ENCODE peak calls at places on chromosome 14, in eight cellular contexts. C, S, V, U, J, O, E and I are unnamed samples.
A peak's percentile ranks its signal among the peaks of the same experiment; 100 is the strongest.

GRCh38 chr14:64715628-64716412 is 11.6 kb downstream of the PLEKHG3 start:
- DNase-seq in C (no peak), S (no peak), V (peak; percentile 53), U (peak; percentile 31), J (peak; percentile 73), O (no peak), E (no peak), I (peak; percentile 69)

GRCh38 chr14:103099733-103100280 is 5.3 kb downstream of the EXOC3L4 start:
- DNase-seq in C (no peak), S (no peak), V (no peak), U (no peak), J (no peak), O (no peak), E (no peak), I (no peak)

GRCh38 chr14:56811596-56812363 is 1.5 kb upstream of the OTX2 start:
- DNase-seq in C (no peak), S (no peak), V (no peak), U (no peak), J (no peak), O (no peak), E (no peak), I (no peak)

GRCh38 chr14:97703006-97703760 is 906.0 kb downstream of the VRK1 start:
- DNase-seq in C (no peak), S (no peak), V (no peak), U (no peak), J (no peak), O (no peak), E (no peak), I (no peak)

GRCh38 chr14:101590616-101591015 is 29.3 kb downstream of the DIO3 start:
- DNase-seq in C (no peak), S (no peak), V (peak; percentile 21), U (no peak), J (no peak), O (no peak), E (no peak), I (no peak)

GRCh38 chr14:55438066-55438683 is 2.2 kb downstream of the TBPL2 start:
- DNase-seq in C (no peak), S (peak; percentile 70), V (no peak), U (no peak), J (peak; percentile 45), O (peak; percentile 79), E (peak; percentile 25), I (no peak)

GRCh38 chr14:73887116-73887490 is 444 bp downstream of the ZNF410 start:
- DNase-seq in C (no peak), S (peak; percentile 56), V (no peak), U (no peak), J (no peak), O (no peak), E (no peak), I (no peak)

GRCh38 chr14:54446201-54446693 is 5.1 kb upstream of the CNIH1 start:
- DNase-seq in C (no peak), S (peak; percentile 87), V (no peak), U (no peak), J (no peak), O (peak; percentile 18), E (no peak), I (peak; percentile 69)

GRCh38 chr14:43803076-43803689 is 703.9 kb downstream of the FSCB start:
- DNase-seq in C (no peak), S (no peak), V (no peak), U (no peak), J (no peak), O (no peak), E (no peak), I (no peak)

GRCh38 chr14:76761849-76762616 is 765 bp downstream of the VASH1 start:
- DNase-seq in C (no peak), S (no peak), V (no peak), U (no peak), J (no peak), O (no peak), E (no peak), I (peak; percentile 24)

GRCh38 chr14:74816124-74816523 is 53.0 kb downstream of the YLPM1 start:
- DNase-seq in C (no peak), S (no peak), V (no peak), U (no peak), J (no peak), O (no peak), E (no peak), I (no peak)

GRCh38 chr14:65588426-65589140 is 176.1 kb downstream of the FUT8 start:
- DNase-seq in C (no peak), S (no peak), V (no peak), U (no peak), J (no peak), O (no peak), E (no peak), I (no peak)

GRCh38 chr14:92484132-92484823 is 29.3 kb upstream of the RIN3 start:
- DNase-seq in C (no peak), S (no peak), V (no peak), U (no peak), J (no peak), O (no peak), E (no peak), I (no peak)

GRCh38 chr14:20614038-20614840 is 23.1 kb upstream of the RNASE12 start:
- DNase-seq in C (no peak), S (peak; percentile 45), V (no peak), U (no peak), J (no peak), O (no peak), E (peak; percentile 24), I (peak; percentile 55)
- H3K4me1 ChIP-seq in C (peaks cover 29% of the 10 kb centered on the region), S (peaks cover 6% of the 10 kb centered on the region), V (peaks cover 50% of the 10 kb centered on the region), U (peaks cover 52% of the 10 kb centered on the region), J (peaks cover 15% of the 10 kb centered on the region), O (peaks cover 3% of the 10 kb centered on the region), E (no peaks in the 10 kb centered on the region), I (peaks cover 12% of the 10 kb centered on the region)

GRCh38 chr14:105486974-105487448 is 325 bp downstream of the CRIP1 start:
- DNase-seq in C (peak; percentile 75), S (no peak), V (no peak), U (peak; percentile 88), J (no peak), O (no peak), E (peak; percentile 58), I (peak; percentile 78)

GRCh38 chr14:105484069-105484996 is 2.4 kb upstream of the CRIP1 start:
- DNase-seq in C (peak; percentile 64), S (no peak), V (no peak), U (peak; percentile 67), J (no peak), O (no peak), E (no peak), I (peak; percentile 47)

GRCh38 chr14:105484997-105485393 is 1.7 kb upstream of the CRIP1 start:
- DNase-seq in C (no peak), S (no peak), V (no peak), U (no peak), J (no peak), O (no peak), E (no peak), I (no peak)

GRCh38 chr14:105486333-105486973 is at the start of gene CRIP1:
- DNase-seq in C (no peak), S (no peak), V (no peak), U (peak; percentile 61), J (no peak), O (no peak), E (no peak), I (no peak)

DNA sequence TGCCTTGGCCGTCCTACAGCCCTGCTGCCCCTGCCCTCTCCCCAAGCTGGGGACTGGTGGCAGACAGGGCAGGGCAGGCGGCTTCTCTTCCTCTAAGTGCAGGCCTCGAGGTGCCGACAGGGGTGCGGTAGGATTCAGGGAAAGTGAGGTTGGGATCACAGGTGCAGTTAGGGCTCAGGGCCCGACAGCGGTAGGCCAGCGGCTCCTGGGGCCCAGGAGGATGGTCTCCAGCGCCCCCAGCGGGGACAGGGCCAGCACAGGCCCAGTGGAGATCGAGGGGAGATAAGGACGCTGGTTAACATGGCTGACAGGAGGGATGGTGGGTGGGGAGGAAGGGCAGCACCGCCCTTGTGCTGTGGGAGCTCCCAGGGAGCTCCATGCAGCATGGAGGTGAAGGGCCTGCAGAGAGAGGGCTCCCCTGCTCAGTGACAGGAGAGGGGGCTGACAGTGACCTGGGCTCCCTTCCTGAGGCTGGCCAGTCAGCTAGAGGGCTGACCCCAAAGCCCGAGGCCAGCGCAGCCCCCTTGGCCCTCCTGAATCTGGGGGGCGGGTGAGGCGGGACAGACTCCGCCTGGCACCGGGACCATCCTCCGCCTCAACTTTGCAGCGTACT is 860 bp upstream of the CRIP1 start:
- DNase-seq in C (no peak), S (no peak), V (no peak), U (peak; percentile 61), J (peak; percentile 50), O (peak; percentile 61), E (no peak), I (no peak)
- TF ChIP-seq CTCF in C (peak; percentile 11), S (no peak), V (no peak), U (peak; percentile 56), J (no peak), O (peak; percentile 40), E (no peak), I (no peak)

GRCh38 chr14:35257809-35258208 is 34.4 kb upstream of the PSMA6 start:
- DNase-seq in C (no peak), S (no peak), V (no peak), U (no peak), J (no peak), O (no peak), E (no peak), I (no peak)
- H3K36me3 ChIP-seq in C (no peaks in the 10 kb centered on the region), S (no peaks in the 10 kb centered on the region), V (no peaks in the 10 kb centered on the region), U (no peaks in the 10 kb centered on the region), J (no peaks in the 10 kb centered on the region), O (no peaks in the 10 kb centered on the region), E (peaks cover 5% of the 10 kb centered on the region), I (no peaks in the 10 kb centered on the region)

GRCh38 chr14:99871771-99872170 is 78.6 kb downstream of the EML1 start:
- DNase-seq in C (no peak), S (no peak), V (no peak), U (no peak), J (no peak), O (no peak), E (no peak), I (no peak)
- H3K4me1 ChIP-seq in C (no peaks in the 10 kb centered on the region), S (no peaks in the 10 kb centered on the region), V (peaks cover 9% of the 10 kb centered on the region), U (peaks cover 6% of the 10 kb centered on the region), J (no peaks in the 10 kb centered on the region), O (peaks cover 7% of the 10 kb centered on the region), E (no peaks in the 10 kb centered on the region), I (no peaks in the 10 kb centered on the region)

DNA sequence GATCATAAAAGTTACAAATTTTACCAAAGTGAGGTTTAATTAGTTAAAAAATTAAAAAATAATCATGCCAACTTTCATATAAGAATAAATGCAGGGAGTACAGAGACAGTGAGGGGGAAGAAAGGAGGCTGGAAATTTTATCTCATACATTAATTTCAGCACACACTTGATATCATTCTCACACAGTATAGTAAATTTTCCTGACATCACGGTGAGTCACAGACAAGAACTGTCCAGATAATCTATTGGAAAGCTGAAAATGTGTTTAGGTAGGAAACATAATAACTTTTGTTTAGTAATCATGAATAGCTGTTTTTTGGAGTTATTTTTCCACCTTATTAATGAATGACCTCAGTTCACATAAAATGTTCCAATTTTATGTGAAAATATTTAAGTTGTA is 1204.8 kb downstream of the GALC start:
- DNase-seq in C (no peak), S (no peak), V (no peak), U (no peak), J (no peak), O (no peak), E (no peak), I (no peak)
- TF ChIP-seq CTCF in C (no peak), S (no peak), V (no peak), U (no peak), J (no peak), O (no peak), E (no peak), I (no peak)